ENCODE peak calls at places on chromosome 21, in eight cellular contexts. U, I, M, T, G, P, J and Q are unnamed samples.

GRCh38 chr21:44916965-44917364 is 3.7 kb downstream of the ITGB2 start:
- DNase-seq in T (no peak), M (no peak), G (no peak), I (no peak), P (no peak), U (no peak), J (no peak), Q (no peak)

GRCh38 chr21:44526096-44526997 is 13.6 kb downstream of the KRTAP10-1 start:
- DNase-seq in U (no peak), J (no peak), P (no peak), I (no peak), M (no peak), G (no peak), T (no peak), Q (no peak)

GRCh38 chr21:14741237-14741636 is 195.1 kb upstream of the SAMSN1 start:
- DNase-seq in G (no peak), M (no peak), P (no peak), T (peak), U (no peak), J (no peak), I (no peak), Q (no peak)

GRCh38 chr21:34135330-34135729 is 62.0 kb downstream of the MRPS6 start:
- DNase-seq in J (no peak), P (no peak), G (no peak), T (no peak), I (no peak), U (no peak), M (no peak), Q (no peak)

GRCh38 chr21:34204481-34205439 is 131.4 kb downstream of the MRPS6 start:
- DNase-seq in M (no peak), P (no peak), U (no peak), I (no peak), T (no peak), J (no peak), G (no peak), Q (no peak)

GRCh38 chr21:22120616-22121266 is 1122.5 kb downstream of the NCAM2 start:
- DNase-seq in U (no peak), P (no peak), J (no peak), I (no peak), M (no peak), G (no peak), T (peak), Q (no peak)

GRCh38 chr21:32524010-32524719 is 61.2 kb downstream of the TCP10L start:
- DNase-seq in G (peak), I (no peak), J (peak), T (no peak), P (no peak), M (no peak), U (peak), Q (no peak)

GRCh38 chr21:45977396-45977795 is 4.2 kb upstream of the COL6A1 start:
- DNase-seq in P (no peak), I (no peak), J (no peak), M (peak), U (peak), G (no peak), T (no peak), Q (no peak)

GRCh38 chr21:45618846-45619485 is 24.6 kb upstream of the PCBP3 start:
- DNase-seq in J (no peak), G (no peak), T (no peak), P (no peak), M (peak), U (no peak), I (no peak), Q (no peak)

GRCh38 chr21:14815001-14815400 is 249.8 kb downstream of the NRIP1 start:
- DNase-seq in P (no peak), U (no peak), M (no peak), I (no peak), T (no peak), J (no peak), G (no peak), Q (no peak)

GRCh38 chr21:16134134-16134533 is 404.4 kb downstream of the USP25 start:
- DNase-seq in I (no peak), P (no peak), G (no peak), M (no peak), T (no peak), J (no peak), U (no peak), Q (no peak)

GRCh38 chr21:21010228-21010627 is 12.0 kb downstream of the NCAM2 start:
- DNase-seq in M (no peak), G (no peak), U (no peak), J (no peak), P (no peak), T (no peak), I (no peak), Q (no peak)

GRCh38 chr21:42201615-42202161 is 17.3 kb upstream of the ABCG1 start:
- DNase-seq in U (no peak), M (no peak), T (no peak), G (no peak), P (no peak), J (no peak), I (no peak), Q (no peak)

GRCh38 chr21:28871388-28872015 is 121.2 kb downstream of the LTN1 start:
- DNase-seq in U (no peak), M (no peak), G (no peak), P (peak), I (no peak), J (no peak), T (peak), Q (no peak)
- TF ChIP-seq CTCF in U (peak), M (no peak), G (no peak), P (no peak), I (no peak), J (no peak), T (no peak), Q (no peak)

DNA sequence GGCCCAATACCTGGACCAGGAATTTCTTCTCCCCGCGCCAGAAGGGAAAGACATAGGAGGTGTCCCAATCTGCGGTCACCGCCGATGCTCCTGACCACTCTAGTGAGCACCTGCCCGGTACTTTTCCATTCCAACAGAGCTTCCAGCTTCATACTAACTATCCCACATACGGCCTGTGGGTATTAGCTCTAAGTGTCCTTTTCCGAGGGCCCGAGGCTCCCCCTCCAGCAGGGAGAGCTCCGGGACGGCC is 2.6 kb upstream of the SIM2 start:
- DNase-seq in M (no peak), P (no peak), G (no peak), T (no peak), I (no peak), J (no peak), U (no peak), Q (no peak)
- TF ChIP-seq CTCF in M (no peak), P (no peak), G (no peak), T (no peak), I (no peak), J (no peak), U (no peak), Q (no peak)

DNA sequence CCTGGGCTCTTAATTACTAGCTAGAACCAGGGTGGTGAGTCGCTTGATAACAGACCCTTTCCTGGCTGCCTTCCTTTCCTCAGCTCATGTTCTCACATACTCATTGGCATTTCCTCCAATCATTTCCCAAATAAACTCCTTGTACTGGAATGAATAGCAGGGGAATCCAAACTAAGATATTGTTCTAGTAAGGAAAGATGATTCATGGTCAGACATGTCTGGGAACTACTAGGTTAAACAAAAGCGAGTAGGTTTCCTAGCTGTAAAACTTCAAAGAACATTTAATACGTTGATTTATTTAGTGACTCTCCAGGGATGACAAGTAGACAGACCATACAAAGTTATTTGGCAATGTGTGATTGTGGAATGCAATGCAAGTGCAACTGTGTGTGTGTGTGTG is 121.2 kb upstream of the KCNJ6 start:
- DNase-seq in T (no peak), J (peak), G (no peak), P (no peak), U (no peak), M (no peak), I (no peak), Q (no peak)
- TF ChIP-seq CTCF in T (no peak), J (no peak), G (no peak), P (no peak), U (no peak), M (no peak), I (no peak), Q (no peak)

GRCh38 chr21:39881661-39882060 is 14.4 kb downstream of the PCP4 start:
- DNase-seq in I (no peak), M (no peak), J (no peak), U (no peak), P (no peak), G (no peak), T (no peak), Q (no peak)
- TF ChIP-seq CTCF in I (no peak), M (no peak), J (no peak), U (no peak), P (no peak), G (no peak), T (no peak), Q (no peak)

DNA sequence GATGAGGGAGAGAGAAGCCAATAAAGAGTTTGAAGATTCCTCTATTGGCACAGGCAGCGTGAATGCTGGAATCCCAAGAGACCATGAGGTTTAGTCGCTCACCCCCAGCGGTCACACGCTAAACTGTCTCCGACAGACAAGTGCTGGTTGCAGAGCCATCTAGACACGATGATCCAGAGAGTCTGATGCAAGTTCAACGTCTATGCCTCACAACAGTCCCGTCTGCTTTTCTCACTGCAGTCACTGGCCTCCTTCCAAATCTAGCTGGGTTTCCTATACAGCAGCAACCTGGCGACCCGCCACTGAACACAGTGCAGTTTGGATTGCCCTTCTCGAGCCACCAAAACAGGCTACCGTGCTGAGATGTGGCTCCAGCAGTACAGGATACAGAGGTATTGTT is 98.6 kb upstream of the KRTAP19-8 start:
- DNase-seq in J (no peak), I (no peak), P (no peak), G (no peak), T (peak), M (no peak), U (no peak), Q (peak)
- TF ChIP-seq CTCF in J (no peak), I (no peak), P (no peak), G (no peak), T (no peak), M (no peak), U (no peak), Q (no peak)

GRCh38 chr21:26846036-26846931 is 1.1 kb upstream of the ADAMTS1 start:
- DNase-seq in P (peak), G (no peak), M (no peak), I (no peak), J (no peak), T (peak), U (peak), Q (no peak)
- TF ChIP-seq CTCF in P (no peak), G (peak), M (no peak), I (peak), J (peak), T (peak), U (no peak), Q (no peak)